ENCODE peak calls at places on chromosome 4, in four cellular contexts. R, B, G and Z are unnamed samples.

GRCh38 chr4:141807501-141807900 is 171.1 kb downstream of the IL15 start:
- DNase-seq in B (no peak), G (peak), R (no peak), Z (no peak)

GRCh38 chr4:52091811-52092210 is 40.7 kb downstream of the SPATA18 start:
- DNase-seq in G (peak), B (peak), R (no peak), Z (no peak)

GRCh38 chr4:98993419-98994071 is 2.0 kb upstream of the METAP1 start:
- DNase-seq in R (no peak), B (no peak), G (no peak), Z (no peak)

GRCh38 chr4:39037491-39037825 is 5.2 kb upstream of the TMEM156 start:
- DNase-seq in R (no peak), G (peak), B (no peak), Z (no peak)

GRCh38 chr4:4491396-4491893 is 50.4 kb downstream of the STX18 start:
- DNase-seq in G (no peak), B (no peak), R (no peak), Z (no peak)

GRCh38 chr4:109078724-109079123 is 223.7 kb downstream of the COL25A1 start:
- DNase-seq in G (peak), R (no peak), B (no peak), Z (no peak)

GRCh38 chr4:1480720-1481119 is 74.5 kb upstream of the NKX1-1 start:
- DNase-seq in B (no peak), R (no peak), G (no peak), Z (no peak)

GRCh38 chr4:1347410-1347864 is 429 bp downstream of the UVSSA start:
- DNase-seq in R (peak), B (no peak), G (peak), Z (peak)

GRCh38 chr4:7668282-7668681 is 233.6 kb upstream of the PSAPL1 start:
- DNase-seq in G (no peak), B (no peak), R (no peak), Z (no peak)

GRCh38 chr4:40040908-40041307 is 15.7 kb upstream of the N4BP2 start:
- DNase-seq in B (no peak), G (no peak), R (no peak), Z (no peak)

GRCh38 chr4:87896020-87896621 is 63.4 kb downstream of the MEPE start:
- DNase-seq in B (no peak), G (peak), R (no peak), Z (no peak)

GRCh38 chr4:159977907-159978617 is 875.2 kb downstream of the RAPGEF2 start:
- DNase-seq in G (no peak), R (no peak), B (no peak), Z (no peak)

GRCh38 chr4:142585411-142585810 is 260.7 kb downstream of the INPP4B start:
- DNase-seq in B (no peak), R (no peak), G (peak), Z (no peak)

GRCh38 chr4:163161536-163162205 is 5.0 kb downstream of the NAF1 start:
- DNase-seq in B (no peak), G (peak), R (no peak), Z (no peak)